ENCODE peak calls at places on chromosome 4, in ten cellular contexts. M is AG09309, U is psoas muscle, W is bronchial epithelial cell, B is fibroblast of lung, V is WTC11, N is GM06990, L is PC-9, F is AG04450, S is cardiac muscle cell. A is an unnamed sample.

GRCh38 chr4:145130130-145130529 is 32.0 kb downstream of the ABCE1 start:
- DNase-seq in V (no peak), W (no peak), F (no peak), B (no peak), U (no peak), N (no peak), S (no peak), M (no peak), L (no peak), A (no peak)

GRCh38 chr4:48902266-48902665 is 4.3 kb downstream of the OCIAD2 start:
- DNase-seq in M (no peak), V (no peak), L (no peak), W (peak; percentile 77), S (no peak), U (no peak), N (no peak), F (no peak), B (peak; percentile 38), A (no peak)

GRCh38 chr4:74654230-74654681 is 140.1 kb downstream of the BTC start:
- DNase-seq in M (no peak), L (peak; percentile 74), F (no peak), V (no peak), W (peak; percentile 50), S (no peak), N (no peak), U (no peak), B (peak; percentile 70), A (no peak)

GRCh38 chr4:16119981-16120380 is 36.2 kb upstream of the PROM1 start:
- DNase-seq in B (no peak), M (no peak), S (no peak), N (no peak), F (no peak), U (no peak), V (no peak), L (no peak), W (no peak), A (no peak)

GRCh38 chr4:20723019-20723418 is 22.8 kb downstream of the PACRGL start:
- DNase-seq in L (no peak), F (no peak), S (no peak), W (peak; percentile 65), N (no peak), V (no peak), B (peak; percentile 6), U (no peak), M (no peak), A (no peak)

GRCh38 chr4:155954118-155954503 is 445 bp upstream of the CTSO start:
- DNase-seq in V (no peak), S (no peak), F (no peak), U (peak; percentile 12), L (no peak), N (no peak), W (no peak), M (no peak), B (no peak), A (no peak)

GRCh38 chr4:158129649-158130048 is 43.2 kb downstream of the GASK1B start:
- DNase-seq in F (no peak), U (no peak), S (no peak), B (peak; percentile 65), W (no peak), V (no peak), L (no peak), M (no peak), N (no peak), A (no peak)

GRCh38 chr4:127224556-127224955 is 408.2 kb upstream of the INTU start:
- DNase-seq in U (no peak), S (no peak), W (no peak), F (no peak), N (no peak), B (no peak), M (no peak), V (no peak), L (peak; percentile 15), A (no peak)

GRCh38 chr4:89645512-89645911 is 191.4 kb downstream of the SNCA start:
- DNase-seq in B (no peak), V (no peak), F (no peak), M (no peak), S (no peak), U (no peak), N (no peak), W (no peak), L (no peak), A (no peak)

GRCh38 chr4:40055379-40055872 is 1.2 kb upstream of the N4BP2 start:
- DNase-seq in M (no peak), S (peak; percentile 0), U (no peak), L (no peak), F (no peak), N (no peak), B (no peak), V (no peak), W (peak; percentile 30), A (peak; percentile 69)

GRCh38 chr4:1035510-1035909 is 24.1 kb downstream of the FGFRL1 start:
- DNase-seq in W (no peak), B (peak; percentile 38), M (no peak), F (no peak), V (no peak), L (no peak), N (no peak), U (no peak), S (no peak), A (no peak)

GRCh38 chr4:168610911-168611530 is 114.2 kb downstream of the PALLD start:
- DNase-seq in F (no peak), W (no peak), L (no peak), M (no peak), S (no peak), B (peak; percentile 53), U (no peak), V (no peak), N (no peak), A (no peak)

GRCh38 chr4:77152421-77152820 is 4.6 kb upstream of the CCNG2 start:
- DNase-seq in M (no peak), B (no peak), L (peak; percentile 85), W (peak; percentile 70), S (peak; percentile 63), N (no peak), V (no peak), F (no peak), U (no peak), A (no peak)

GRCh38 chr4:145909331-145909730 is 29.3 kb downstream of the ZNF827 start:
- DNase-seq in M (no peak), L (peak; percentile 85), N (no peak), S (peak; percentile 64), F (no peak), W (peak; percentile 79), B (no peak), V (peak; percentile 82), U (peak; percentile 66), A (no peak)

GRCh38 chr4:41878991-41879491 is 56.2 kb upstream of the TMEM33 start:
- DNase-seq in F (no peak), L (no peak), U (no peak), N (no peak), B (no peak), W (no peak), S (no peak), V (peak; percentile 72), M (no peak), A (no peak)

GRCh38 chr4:118279328-118279727 is 73.5 kb downstream of the PRSS12 start:
- DNase-seq in B (peak; percentile 2), U (no peak), N (no peak), M (no peak), L (no peak), S (no peak), F (no peak), V (no peak), W (no peak), A (no peak)

GRCh38 chr4:118277243-118277642 is 75.6 kb downstream of the PRSS12 start:
- DNase-seq in B (no peak), N (no peak), V (no peak), S (no peak), M (no peak), U (no peak), L (no peak), W (no peak), F (no peak), A (no peak)

GRCh38 chr4:118280501-118281218 is 72.1 kb downstream of the PRSS12 start:
- DNase-seq in U (no peak), S (peak; percentile 69), V (peak; percentile 47), M (peak; percentile 52), L (peak; percentile 54), N (no peak), B (peak; percentile 78), F (peak; percentile 48), W (peak; percentile 83), A (no peak)

GRCh38 chr4:118279920-118280432 is 72.8 kb downstream of the PRSS12 start:
- DNase-seq in W (no peak), M (no peak), F (no peak), U (no peak), B (no peak), L (no peak), S (no peak), V (no peak), N (no peak), A (no peak)

GRCh38 chr4:118278473-118279274 is 74.1 kb downstream of the PRSS12 start:
- DNase-seq in M (peak; percentile 46), V (peak; percentile 96), S (peak; percentile 96), N (peak; percentile 97), U (peak; percentile 96), F (peak; percentile 82), B (peak; percentile 90), L (peak; percentile 81), W (peak; percentile 89), A (peak; percentile 93)
- TF ChIP-seq CTCF in M (no peak), V (no peak), S (no peak), N (no peak), U (no peak), F (no peak), B (no peak), L (no peak), W (no peak), A (no peak)

GRCh38 chr4:123191728-123192127 is 204.9 kb upstream of the SPRY1 start:
- DNase-seq in B (no peak), U (no peak), M (no peak), V (no peak), F (no peak), L (no peak), S (no peak), W (no peak), N (no peak), A (no peak)
- TF ChIP-seq CTCF in B (no peak), U (no peak), M (no peak), V (no peak), F (no peak), L (no peak), S (no peak), W (no peak), N (no peak), A (no peak)

GRCh38 chr4:163988921-163989320 is 494.4 kb downstream of the TMA16 start:
- DNase-seq in V (no peak), S (no peak), F (no peak), U (no peak), N (no peak), M (no peak), W (no peak), L (no peak), B (no peak), A (no peak)

GRCh38 chr4:163988391-163988790 is 493.9 kb downstream of the TMA16 start:
- DNase-seq in N (no peak), U (no peak), W (no peak), V (no peak), M (no peak), S (no peak), L (no peak), B (no peak), F (no peak), A (no peak)

GRCh38 chr4:163991268-163991667 is 496.8 kb downstream of the TMA16 start:
- DNase-seq in U (no peak), V (no peak), F (no peak), L (no peak), B (peak; percentile 39), W (peak; percentile 42), M (no peak), N (no peak), S (no peak), A (no peak)
- TF ChIP-seq CTCF in U (no peak), V (no peak), F (no peak), L (no peak), B (no peak), W (no peak), M (no peak), N (no peak), S (no peak), A (no peak)

GRCh38 chr4:112765317-112765989 is 128.5 kb downstream of the LARP7 start:
- DNase-seq in V (no peak), U (no peak), W (peak; percentile 17), S (peak; percentile 67), L (no peak), N (peak; percentile 6), F (no peak), M (no peak), B (peak; percentile 12), A (peak; percentile 60)
- TF ChIP-seq CTCF in V (peak; percentile 68), U (peak; percentile 56), W (peak; percentile 41), S (peak; percentile 60), L (peak; percentile 62), N (peak; percentile 54), F (peak; percentile 55), M (peak; percentile 52), B (peak; percentile 51), A (peak; percentile 59)

A was measured in GM13977.